ENCODE peak calls at places on chromosomes 13 and 19, in four cellular contexts. C, T, K and V are unnamed samples. For H3K4me1, the result is how much of the 10 kb centered on the place peaks cover.

GRCh38 chr13:73477441-73477840 is 418.6 kb downstream of the KLF5 start:
- DNase-seq in C (no peak), T (no peak), K (no peak), V (no peak)

GRCh38 chr19:1131718-1132552 is 28.1 kb downstream of the GPX4 start:
- DNase-seq in C (peak), T (peak), K (peak), V (peak)

GRCh38 chr13:36712785-36713184 is 39.0 kb downstream of the SERTM1 start:
- DNase-seq in C (no peak), T (no peak), K (peak), V (no peak)

GRCh38 chr13:26051231-26052135 is at the start of gene SHISA2:
- DNase-seq in C (peak), T (peak), K (peak), V (peak)

GRCh38 chr19:1465191-1466016 is 13.6 kb downstream of the C19orf25 start:
- DNase-seq in C (no peak), T (peak), K (no peak), V (peak)

GRCh38 chr19:41166888-41167804 is 25.9 kb upstream of the CYP2S1 start:
- DNase-seq in C (no peak), T (no peak), K (no peak), V (no peak)

GRCh38 chr13:40102360-40102727 is 446.9 kb downstream of the COG6 start:
- DNase-seq in C (no peak), T (no peak), K (no peak), V (no peak)

GRCh38 chr19:17332677-17333581 is 1.7 kb downstream of the ANO8 start:
- DNase-seq in C (peak), T (no peak), K (peak), V (peak)

GRCh38 chr19:36686365-36687213 is 823 bp upstream of the ZNF567 start:
- DNase-seq in C (no peak), T (no peak), K (peak), V (peak)

GRCh38 chr19:18650048-18650435 is 13.2 kb downstream of the KLHL26 start:
- DNase-seq in C (peak), T (peak), K (no peak), V (peak)

GRCh38 chr13:30159446-30159839 is 147.9 kb downstream of the KATNAL1 start:
- DNase-seq in C (no peak), T (no peak), K (no peak), V (peak)

GRCh38 chr19:16143399-16144215 is at the start of gene HSH2D:
- DNase-seq in C (peak), T (peak), K (no peak), V (peak)

GRCh38 chr13:80276371-80277289 is 64.3 kb downstream of the SPRY2 start:
- DNase-seq in C (no peak), T (no peak), K (peak), V (no peak)

GRCh38 chr19:16830679-16831078 is 1.5 kb downstream of the SIN3B start:
- DNase-seq in C (peak), T (no peak), K (no peak), V (no peak)

GRCh38 chr13:53732664-53733063 is 704.1 kb downstream of the OLFM4 start:
- DNase-seq in C (no peak), T (no peak), K (no peak), V (no peak)

GRCh38 chr13:106139407-106139806 is 396.1 kb downstream of the EFNB2 start:
- DNase-seq in C (no peak), T (no peak), K (no peak), V (no peak)

GRCh38 chr13:98324105-98324504 is 147.0 kb upstream of the RNF113B start:
- DNase-seq in C (no peak), T (no peak), K (no peak), V (no peak)

GRCh38 chr13:27383104-27383921 is 41.1 kb upstream of the GTF3A start:
- DNase-seq in C (no peak), T (no peak), K (no peak), V (peak)

GRCh38 chr13:70613295-70613694 is 505.0 kb upstream of the KLHL1 start:
- DNase-seq in C (no peak), T (no peak), K (no peak), V (no peak)

GRCh38 chr19:10964903-10965302 is 4.1 kb downstream of the SMARCA4 start:
- DNase-seq in C (no peak), T (no peak), K (no peak), V (no peak)
- H3K4me1 ChIP-seq in C (under half), T (under half), K (under half), V (under half)

GRCh38 chr13:51004918-51005460 is 95.4 kb downstream of the RNASEH2B start:
- DNase-seq in C (no peak), T (no peak), K (no peak), V (peak)

GRCh38 chr13:51004111-51004865 is 94.7 kb downstream of the RNASEH2B start:
- DNase-seq in C (no peak), T (no peak), K (no peak), V (no peak)

GRCh38 chr13:51002736-51003135 is 93.1 kb downstream of the RNASEH2B start:
- DNase-seq in C (no peak), T (no peak), K (no peak), V (no peak)

GRCh38 chr13:51005566-51005965 is 96.0 kb downstream of the RNASEH2B start:
- DNase-seq in C (no peak), T (no peak), K (no peak), V (no peak)

DNA sequence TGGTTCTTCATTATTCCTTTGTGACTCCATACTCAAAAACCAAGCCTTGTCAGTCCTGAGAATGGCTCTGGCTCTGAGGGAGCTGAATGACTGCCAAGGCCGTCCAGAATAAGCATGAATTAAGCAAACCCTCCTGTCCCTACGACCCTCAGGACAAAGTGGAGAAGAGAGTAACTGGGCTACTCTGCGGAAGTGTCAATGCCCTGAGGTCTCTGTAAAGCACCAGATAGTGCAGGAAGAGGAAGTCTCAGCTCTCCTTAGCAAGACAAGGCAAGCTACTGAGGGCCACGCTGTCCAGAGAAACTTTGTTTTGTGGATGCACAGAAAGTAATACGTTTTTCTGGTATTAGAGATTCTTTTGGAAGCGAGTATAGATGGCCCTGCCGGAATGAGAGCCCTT is 94.1 kb downstream of the RNASEH2B start:
- DNase-seq in C (no peak), T (no peak), K (no peak), V (no peak)
- H3K4me1 ChIP-seq in C (under half), T (under half), K (under half), V (under half)

GRCh38 chr19:48301886-48302599 is 23.3 kb upstream of the EMP3 start:
- DNase-seq in C (no peak), T (no peak), K (no peak), V (no peak)

GRCh38 chr19:48296963-48297734 is 27.3 kb downstream of the ZNF114 start:
- DNase-seq in C (no peak), T (no peak), K (no peak), V (peak)

GRCh38 chr19:48302600-48302959 is 22.8 kb upstream of the EMP3 start:
- DNase-seq in C (no peak), T (no peak), K (no peak), V (no peak)

GRCh38 chr19:48295458-48295857 is 25.6 kb downstream of the ZNF114 start:
- DNase-seq in C (no peak), T (no peak), K (no peak), V (no peak)

DNA sequence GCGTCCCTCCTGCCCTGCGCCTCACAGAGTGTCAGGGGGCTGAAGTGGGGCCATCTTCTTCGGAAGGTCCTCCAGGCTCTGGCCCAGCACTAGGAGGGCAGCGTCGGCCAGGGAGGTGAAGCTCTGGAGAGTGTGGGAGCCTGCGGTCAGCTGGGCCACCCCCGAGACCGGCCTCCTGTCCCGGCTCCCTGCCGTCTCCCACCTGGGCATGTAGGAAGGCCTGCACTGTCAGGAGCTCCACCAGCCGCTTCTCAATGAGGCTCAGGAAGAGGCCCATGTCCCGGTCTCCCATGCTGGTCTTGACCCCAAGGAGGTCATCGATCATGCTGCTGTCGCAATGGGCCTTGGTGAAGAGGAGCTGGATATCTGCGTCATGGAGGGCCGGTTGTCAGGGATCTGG is 27.4 kb upstream of the EMP3 start:
- DNase-seq in C (no peak), T (no peak), K (no peak), V (no peak)
- H3K4me1 ChIP-seq in C (under half), T (under half), K (under half), V (under half)

DNA sequence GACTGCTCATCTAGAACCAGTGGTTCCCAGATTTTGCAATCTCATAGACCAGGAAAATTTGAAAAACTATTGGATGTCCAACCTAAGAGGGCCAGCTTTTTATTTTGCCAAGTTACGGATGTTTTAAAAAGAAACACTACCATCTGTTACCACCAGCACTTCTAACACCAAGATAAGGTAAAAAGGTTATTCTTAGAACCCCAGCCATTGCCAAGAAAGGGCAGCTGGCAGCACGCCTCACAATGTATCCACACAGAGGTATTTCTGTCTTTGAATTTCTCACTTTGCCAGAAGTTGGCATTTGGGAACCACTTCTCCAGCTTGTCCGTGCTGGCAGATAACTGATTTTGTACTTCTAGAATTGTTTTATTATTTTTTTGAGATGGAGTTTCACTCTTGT is 28.7 kb downstream of the CAPN12 start:
- DNase-seq in C (peak), T (no peak), K (no peak), V (no peak)
- H3K4me1 ChIP-seq in C (under half), T (half or more), K (under half), V (under half)

GRCh38 chr13:21014139-21014665 is 47.2 kb downstream of the LATS2 start:
- DNase-seq in C (no peak), T (no peak), K (no peak), V (no peak)

GRCh38 chr13:21014666-21015170 is 46.7 kb downstream of the LATS2 start:
- DNase-seq in C (peak), T (peak), K (no peak), V (no peak)

GRCh38 chr13:21013682-21014038 is 47.7 kb downstream of the LATS2 start:
- DNase-seq in C (no peak), T (no peak), K (no peak), V (no peak)

GRCh38 chr13:21016487-21016886 is 44.9 kb downstream of the LATS2 start:
- DNase-seq in C (no peak), T (no peak), K (no peak), V (no peak)

DNA sequence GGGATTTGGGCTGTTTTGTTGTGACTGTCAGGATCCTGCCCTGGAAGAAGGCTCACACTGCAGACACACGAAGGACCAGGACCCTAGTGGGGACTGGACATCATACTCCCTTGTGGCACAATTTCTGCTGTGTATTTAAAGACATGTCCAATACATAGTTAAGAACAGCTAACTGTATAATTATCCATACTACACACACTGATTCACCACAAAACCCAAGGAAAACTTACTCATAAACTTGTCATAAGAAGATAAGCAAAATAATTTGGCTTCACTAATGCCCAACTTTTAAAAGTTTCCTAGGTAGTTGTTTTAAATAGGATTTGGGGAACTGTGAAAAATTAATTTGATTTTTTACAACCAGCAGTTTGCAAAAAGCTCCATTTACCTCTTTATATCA is 46.1 kb downstream of the LATS2 start:
- DNase-seq in C (no peak), T (no peak), K (no peak), V (no peak)
- H3K4me1 ChIP-seq in C (under half), T (half or more), K (under half), V (under half)

GRCh38 chr19:6767357-6768235 is at the start of gene SH2D3A:
- DNase-seq in C (peak), T (peak), K (peak), V (peak)

GRCh38 chr19:6769006-6769637 is 1.9 kb upstream of the SH2D3A start:
- DNase-seq in C (no peak), T (no peak), K (no peak), V (peak)

GRCh38 chr19:6766357-6767080 is 716 bp downstream of the SH2D3A start:
- DNase-seq in C (no peak), T (no peak), K (no peak), V (peak)

GRCh38 chr19:6767081-6767356 is 216 bp downstream of the SH2D3A start:
- DNase-seq in C (no peak), T (no peak), K (no peak), V (no peak)

GRCh38 chr19:6768236-6768785 is 1.1 kb upstream of the SH2D3A start:
- DNase-seq in C (no peak), T (no peak), K (no peak), V (no peak)
- H3K4me1 ChIP-seq in C (under half), T (under half), K (under half), V (under half)

DNA sequence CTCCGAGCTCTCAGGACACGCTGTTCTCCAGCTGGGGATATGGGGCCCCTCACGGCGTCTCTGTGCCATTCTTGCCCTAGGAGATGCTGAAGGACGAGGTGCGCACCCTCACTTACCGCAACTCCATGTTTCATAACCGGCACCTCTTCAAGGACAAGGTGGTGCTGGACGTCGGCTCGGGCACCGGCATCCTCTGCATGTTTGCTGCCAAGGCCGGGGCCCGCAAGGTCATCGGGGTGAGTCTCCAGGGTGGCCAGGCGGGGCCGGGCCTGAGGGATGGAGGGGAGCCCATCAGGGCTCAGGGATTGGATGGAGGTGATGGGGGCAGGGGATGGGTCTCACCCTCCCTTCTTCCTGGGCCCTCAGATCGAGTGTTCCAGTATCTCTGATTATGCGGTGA is 4.8 kb downstream of the PRMT1 start:
- DNase-seq in C (no peak), T (no peak), K (no peak), V (peak)
- H3K4me1 ChIP-seq in C (under half), T (under half), K (under half), V (under half)